ENCODE peak calls at places on chromosomes 6 and 20, in six cellular contexts. E, B, O, N, R and F are unnamed samples. For H3K27me3, the result is how much of the 10 kb centered on the place peaks cover.

GRCh38 chr6:110329729-110330436 is 28.3 kb downstream of the METTL24 start:
- DNase-seq in E (no peak), O (peak), N (no peak), B (no peak), R (no peak), F (no peak)

GRCh38 chr20:62925420-62926228 is 681 bp downstream of the DIDO1 start:
- DNase-seq in R (peak), N (peak), B (peak), O (no peak), E (no peak), F (peak)

GRCh38 chr6:123380257-123380656 is 256.5 kb downstream of the TRDN start:
- DNase-seq in B (no peak), E (no peak), R (no peak), N (no peak), O (peak), F (no peak)

GRCh38 chr6:168950500-168951223 is 303.0 kb downstream of the THBS2 start:
- DNase-seq in B (no peak), N (no peak), E (no peak), R (no peak), O (no peak), F (no peak)

GRCh38 chr6:158801655-158802294 is 17.4 kb downstream of the EZR start:
- DNase-seq in E (peak), N (peak), R (no peak), O (no peak), B (no peak), F (no peak)

GRCh38 chr20:37505263-37506165 is 15.5 kb upstream of the NNAT start:
- DNase-seq in N (no peak), B (no peak), R (no peak), O (no peak), E (no peak), F (no peak)

GRCh38 chr6:136628996-136629395 is 78.8 kb upstream of the MAP7 start:
- DNase-seq in N (no peak), B (peak), R (no peak), E (no peak), O (peak), F (no peak)

GRCh38 chr20:63116412-63117106 is 99.4 kb downstream of the YTHDF1 start:
- DNase-seq in R (no peak), B (peak), N (no peak), E (no peak), O (peak), F (no peak)

GRCh38 chr20:60297649-60298048 is 339.4 kb downstream of the CDH26 start:
- DNase-seq in E (no peak), O (no peak), N (no peak), R (no peak), B (no peak), F (no peak)

GRCh38 chr20:20941468-20941889 is 164.7 kb downstream of the LINC00237 start:
- DNase-seq in N (no peak), O (no peak), B (no peak), E (no peak), R (no peak), F (no peak)

GRCh38 chr6:45630314-45630713 is 252.6 kb upstream of the SUPT3H start:
- DNase-seq in O (no peak), E (no peak), R (no peak), B (no peak), N (no peak), F (no peak)

GRCh38 chr20:56689318-56689717 is 60.2 kb downstream of the TFAP2C start:
- DNase-seq in N (no peak), O (no peak), R (no peak), B (no peak), E (no peak), F (no peak)

GRCh38 chr20:50455656-50456451 is 54.3 kb upstream of the PTPN1 start:
- DNase-seq in E (peak), O (no peak), B (peak), R (no peak), N (no peak), F (no peak)

GRCh38 chr6:170067257-170067656 is 223.6 kb downstream of the DLL1 start:
- DNase-seq in N (peak), E (no peak), O (no peak), R (no peak), B (peak), F (no peak)

GRCh38 chr20:24977336-24977735 is 15.2 kb downstream of the APMAP start:
- DNase-seq in E (no peak), N (no peak), O (no peak), R (no peak), B (no peak), F (no peak)

GRCh38 chr6:143782517-143782916 is 60.6 kb upstream of the LTV1 start:
- DNase-seq in B (no peak), E (no peak), O (no peak), R (no peak), N (no peak), F (no peak)

GRCh38 chr6:39389372-39389767 is 66.9 kb upstream of the KCNK16 start:
- DNase-seq in N (no peak), B (no peak), E (no peak), R (no peak), O (no peak), F (no peak)

GRCh38 chr6:129792049-129792448 is 69.1 kb downstream of the TMEM244 start:
- DNase-seq in B (no peak), R (no peak), O (no peak), E (no peak), N (no peak), F (no peak)

GRCh38 chr20:44309763-44310663 is 989 bp downstream of the FITM2 start:
- DNase-seq in O (peak), B (peak), N (no peak), R (no peak), E (no peak), F (no peak)

GRCh38 chr20:19784511-19785172 is 26.6 kb downstream of the RIN2 start:
- DNase-seq in B (peak), N (no peak), E (no peak), O (peak), R (no peak), F (no peak)

GRCh38 chr6:39040080-39040673 is 8.4 kb upstream of the GLP1R start:
- DNase-seq in E (no peak), N (no peak), B (no peak), R (no peak), O (no peak), F (no peak)

GRCh38 chr6:18990313-18990978 is 603.3 kb downstream of the RNF144B start:
- DNase-seq in B (peak), N (peak), R (no peak), E (peak), O (peak), F (peak)

GRCh38 chr6:134523903-134524302 is 206.0 kb upstream of the SGK1 start:
- DNase-seq in B (no peak), E (no peak), O (no peak), N (no peak), R (no peak), F (no peak)

GRCh38 chr20:58310291-58310782 is 822 bp downstream of the RAB22A start:
- DNase-seq in N (no peak), E (no peak), R (no peak), B (no peak), O (peak), F (no peak)

GRCh38 chr20:45069261-45069660 is 31.7 kb downstream of the KCNS1 start:
- DNase-seq in B (no peak), O (peak), R (no peak), N (no peak), E (no peak), F (no peak)

GRCh38 chr6:112253842-112254816 is at the start of gene LAMA4:
- DNase-seq in O (peak), B (peak), N (peak), E (peak), R (no peak), F (peak)

GRCh38 chr6:25601797-25602679 is 50.0 kb upstream of the SCGN start:
- DNase-seq in O (peak), B (no peak), R (no peak), E (no peak), N (no peak), F (no peak)

GRCh38 chr6:91088515-91088914 is 501.6 kb upstream of the MAP3K7 start:
- DNase-seq in E (no peak), O (no peak), R (no peak), B (no peak), N (no peak), F (no peak)

GRCh38 chr6:35948725-35949124 is 27.8 kb upstream of the SRPK1 start:
- DNase-seq in O (peak), N (no peak), E (no peak), R (no peak), B (no peak), F (no peak)
- TF ChIP-seq CTCF in O (peak), N (no peak), E (no peak), R (no peak), B (no peak), F (peak)

GRCh38 chr6:167827062-167827587 is 414 bp downstream of the AFDN start:
- DNase-seq in N (no peak), B (peak), R (no peak), E (peak), O (no peak), F (no peak)

GRCh38 chr6:167826230-167827061 is at the start of gene AFDN:
- DNase-seq in B (peak), E (peak), R (peak), O (no peak), N (peak), F (peak)

GRCh38 chr6:167825059-167825758 is 1.5 kb upstream of the AFDN start:
- DNase-seq in N (no peak), E (no peak), R (no peak), O (no peak), B (peak), F (no peak)

GRCh38 chr6:167824591-167825041 is 2.1 kb upstream of the AFDN start:
- DNase-seq in N (no peak), E (no peak), O (no peak), B (no peak), R (no peak), F (no peak)

GRCh38 chr6:167825759-167826229 is 917 bp upstream of the AFDN start:
- DNase-seq in E (peak), B (peak), R (no peak), O (no peak), N (peak), F (peak)
- H3K4me3 ChIP-seq in E (peak), B (no peak), R (peak), O (peak), N (peak), F (peak)

DNA sequence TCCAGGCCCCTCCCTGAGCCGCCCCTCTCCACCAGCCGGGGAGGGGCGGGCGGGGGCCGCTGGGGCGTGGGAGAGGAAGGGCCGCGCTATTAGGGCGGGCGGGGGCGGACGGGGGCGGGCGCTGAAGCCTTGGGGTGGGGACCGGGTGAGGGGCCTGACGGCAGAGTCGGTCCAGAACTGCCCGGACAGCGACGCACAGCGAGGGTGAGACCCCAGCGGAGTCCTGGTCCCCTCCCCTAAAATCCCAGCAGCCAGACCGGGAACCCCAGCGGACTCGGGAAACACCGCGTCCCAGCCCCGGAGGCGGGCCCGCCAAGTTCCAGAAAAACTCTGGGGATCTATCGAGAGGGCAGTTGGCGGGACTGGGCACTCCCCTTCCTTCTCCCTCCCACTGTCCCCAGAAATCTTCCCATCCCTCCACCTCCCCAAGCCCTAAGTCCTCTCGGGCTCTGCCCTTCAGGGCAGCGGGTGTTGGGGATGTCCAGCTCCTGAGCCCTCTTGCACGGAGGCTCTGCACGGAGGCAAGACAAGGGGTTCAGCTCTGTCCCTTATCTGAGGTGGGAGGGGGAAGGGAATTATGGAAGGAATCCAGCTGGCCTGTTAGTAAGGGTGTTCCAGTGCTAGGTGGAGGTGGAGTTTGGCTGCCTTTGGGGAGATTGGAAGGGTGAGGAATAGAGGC is at the start of gene PRICKLE4:
- DNase-seq in E (peak), R (no peak), O (peak), B (peak), N (peak), F (no peak)
- H3K27me3 ChIP-seq in E (under half), R (under half), O (under half), B (under half), N (under half), F (under half)

DNA sequence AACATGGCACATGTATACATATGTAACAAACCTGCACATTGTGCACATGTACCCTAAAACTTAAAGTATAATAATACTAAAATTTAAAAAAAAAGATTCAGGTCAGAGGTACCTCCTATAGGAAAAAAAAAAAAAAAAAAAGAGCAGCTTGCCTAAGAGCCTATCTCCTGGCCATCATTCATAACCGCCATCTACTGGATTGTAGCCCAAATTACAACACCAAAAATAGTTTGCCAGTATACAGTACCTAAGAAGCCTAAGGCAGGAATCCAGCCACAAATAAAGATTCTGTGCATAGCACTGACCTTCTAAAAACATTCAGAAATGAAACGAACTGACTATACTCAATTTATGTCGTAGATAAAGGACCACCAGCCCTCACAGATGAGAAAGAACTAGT is 438.4 kb upstream of the ADGRB3 start:
- DNase-seq in B (no peak), R (no peak), E (no peak), O (no peak), N (no peak), F (no peak)
- TF ChIP-seq CTCF in B (no peak), R (no peak), E (no peak), O (no peak), N (no peak), F (peak)

DNA sequence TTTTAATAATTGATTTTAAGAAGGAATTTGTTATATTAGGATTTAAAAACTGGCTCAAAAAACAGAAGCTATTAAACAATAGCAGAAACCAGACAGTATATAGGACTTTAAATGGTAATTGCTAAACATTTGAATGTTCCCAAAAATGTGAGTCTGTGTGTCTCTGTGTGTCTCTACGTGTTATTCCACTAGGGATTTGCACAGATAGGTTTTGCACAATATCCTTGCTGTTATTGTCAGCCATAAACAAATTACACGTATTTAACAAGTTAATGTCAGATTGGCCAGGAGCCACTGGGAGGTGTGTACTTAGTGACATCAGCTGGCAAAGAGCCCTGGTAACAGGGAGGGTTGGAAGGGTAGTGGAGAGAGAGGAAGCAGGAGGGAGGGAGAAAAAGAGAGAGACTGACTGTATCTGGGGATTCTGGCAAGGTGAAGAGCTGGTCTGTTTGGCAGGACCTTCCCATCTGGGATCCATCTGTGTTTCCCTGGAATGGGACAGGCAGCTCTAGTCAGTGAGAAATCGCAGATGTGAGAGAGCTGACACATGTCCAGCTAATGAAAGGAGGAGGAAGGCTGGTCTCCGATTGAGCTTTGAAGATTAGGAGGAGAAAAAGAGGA is 72.2 kb downstream of the CBFA2T2 start:
- DNase-seq in O (peak), E (no peak), N (peak), R (no peak), B (peak), F (no peak)
- H3K4me3 ChIP-seq in O (no peak), E (no peak), N (no peak), R (no peak), B (no peak), F (no peak)

GRCh38 chr6:53168516-53169257 is 20.0 kb upstream of the GCM1 start:
- DNase-seq in N (no peak), O (no peak), E (no peak), R (no peak), B (no peak), F (no peak)
- H3K27me3 ChIP-seq in N (under half), O (under half), E (under half), R (under half), B (under half), F (under half)

GRCh38 chr6:149236584-149236983 is 80.9 kb upstream of the TAB2 start:
- DNase-seq in R (no peak), O (peak), E (no peak), B (no peak), N (no peak), F (no peak)

GRCh38 chr6:149235130-149235561 is 82.4 kb upstream of the TAB2 start:
- DNase-seq in B (peak), E (no peak), R (no peak), N (no peak), O (peak), F (no peak)

GRCh38 chr6:149239573-149240209 is 77.8 kb upstream of the TAB2 start:
- DNase-seq in N (no peak), B (no peak), O (no peak), R (no peak), E (no peak), F (no peak)

GRCh38 chr6:149234051-149234962 is 83.2 kb upstream of the TAB2 start:
- DNase-seq in R (no peak), E (no peak), O (peak), N (no peak), B (no peak), F (no peak)

GRCh38 chr6:149237464-149237863 is 80.0 kb upstream of the TAB2 start:
- DNase-seq in E (no peak), O (no peak), B (no peak), R (no peak), N (no peak), F (no peak)
- TF ChIP-seq CTCF in E (no peak), O (no peak), B (no peak), R (no peak), N (no peak), F (no peak)

DNA sequence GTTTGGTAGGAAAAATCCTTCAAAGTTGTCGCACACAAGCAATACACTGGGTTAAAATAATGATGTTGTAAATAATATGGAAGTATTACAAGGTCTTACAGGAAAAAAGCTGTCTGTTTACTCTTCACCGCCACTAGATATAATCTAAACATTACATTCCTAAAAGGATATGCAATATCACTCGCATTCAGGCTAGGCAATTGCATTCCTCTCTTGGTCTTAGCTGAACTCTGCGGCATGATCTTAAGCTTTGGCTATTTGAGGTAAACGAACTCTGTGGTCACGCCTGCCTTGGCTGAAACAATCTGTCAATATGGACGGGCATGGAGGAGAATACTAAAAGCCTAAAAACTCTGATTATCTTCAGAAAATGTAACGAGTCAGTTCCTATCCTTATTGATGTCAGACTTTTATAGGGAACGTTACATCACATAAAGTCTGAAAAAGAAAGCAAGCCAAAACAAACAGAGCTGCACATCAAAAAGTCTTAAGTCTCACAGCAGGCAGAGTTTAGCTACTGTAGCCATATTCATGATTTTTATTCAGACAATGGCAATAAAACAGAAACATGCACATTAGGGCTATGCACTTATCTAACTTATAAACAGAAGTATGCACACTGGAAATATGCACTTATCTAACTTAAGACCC is 30.8 kb upstream of the FILIP1 start:
- DNase-seq in N (no peak), R (no peak), B (no peak), O (peak), E (no peak), F (no peak)
- H3K4me3 ChIP-seq in N (no peak), R (no peak), B (no peak), O (peak), E (no peak), F (no peak)